ENCODE peak calls at places on chromosomes 16 and 17, in four cellular contexts. S is OCI-LY7, R is hepatocyte, G is GM23338. U is an unnamed sample.

GRCh38 chr17:750431-751037 is 1.5 kb downstream of the GEMIN4 start:
- DNase-seq in S (no peak), R (no peak), G (no peak), U (peak; percentile 44)

GRCh38 chr17:71192039-71192555 is 928.7 kb upstream of the SOX9 start:
- DNase-seq in S (no peak), R (no peak), G (no peak), U (no peak)

GRCh38 chr16:69851491-69852240 is 89.5 kb downstream of the WWP2 start:
- DNase-seq in S (no peak), R (no peak), G (no peak), U (no peak)

GRCh38 chr16:23962001-23962400 is 126.2 kb downstream of the PRKCB start:
- DNase-seq in S (no peak), R (no peak), G (no peak), U (no peak)

GRCh38 chr17:3754458-3755334 is 31.0 kb downstream of the HASPIN start:
- DNase-seq in S (no peak), R (peak; percentile 96), G (peak; percentile 100), U (peak; percentile 93)

GRCh38 chr16:29899516-29900101 is at the start of gene SEZ6L2:
- DNase-seq in S (no peak), R (peak; percentile 95), G (peak; percentile 98), U (peak; percentile 89)

GRCh38 chr16:64196444-64196843 is 925.4 kb downstream of the CDH11 start:
- DNase-seq in S (no peak), R (no peak), G (no peak), U (no peak)

GRCh38 chr16:31052131-31052530 is 18.8 kb downstream of the STX4 start:
- DNase-seq in S (no peak), R (peak; percentile 74), G (no peak), U (peak; percentile 91)

GRCh38 chr16:72317378-72317777 is 145.4 kb upstream of the PMFBP1 start:
- DNase-seq in S (no peak), R (no peak), G (no peak), U (no peak)

GRCh38 chr16:87369117-87369775 is 14.3 kb downstream of the FBXO31 start:
- DNase-seq in S (no peak), R (no peak), G (no peak), U (no peak)

GRCh38 chr16:60091076-60091475 is 1357.0 kb upstream of the GOT2 start:
- DNase-seq in S (no peak), R (no peak), G (no peak), U (no peak)

GRCh38 chr16:65547799-65548446 is 426.1 kb upstream of the CDH11 start:
- DNase-seq in S (no peak), R (peak; percentile 26), G (peak; percentile 19), U (peak; percentile 72)

GRCh38 chr17:48498168-48498840 is 32.5 kb downstream of the HOXB1 start:
- DNase-seq in S (no peak), R (no peak), G (peak; percentile 35), U (peak; percentile 93)

GRCh38 chr17:17783121-17783824 is 53.5 kb downstream of the SREBF1 start:
- DNase-seq in S (peak; percentile 93), R (peak; percentile 62), G (peak; percentile 89), U (peak; percentile 57)

GRCh38 chr17:34308376-34308775 is 10.9 kb upstream of the CCL8 start:
- DNase-seq in S (no peak), R (no peak), G (no peak), U (no peak)

GRCh38 chr16:4212934-4213296 is 29.0 kb downstream of the SRL start:
- DNase-seq in S (no peak), R (peak; percentile 40), G (no peak), U (no peak)

GRCh38 chr16:17591655-17592405 is 121.1 kb upstream of the XYLT1 start:
- DNase-seq in S (no peak), R (no peak), G (no peak), U (no peak)

GRCh38 chr16:85552980-85553435 is 60.1 kb upstream of the GSE1 start:
- DNase-seq in S (no peak), R (no peak), G (peak; percentile 86), U (no peak)

GRCh38 chr17:5584383-5584951 is at the start of gene NLRP1:
- DNase-seq in S (peak; percentile 96), R (peak; percentile 28), G (peak; percentile 23), U (peak; percentile 86)

GRCh38 chr16:20765732-20766131 is 1.9 kb downstream of the ACSM3 start:
- DNase-seq in S (no peak), R (no peak), G (no peak), U (no peak)

GRCh38 chr17:82301916-82302497 is 15.4 kb downstream of the CD7 start:
- DNase-seq in S (no peak), R (no peak), G (no peak), U (no peak)

GRCh38 chr17:16585796-16586195 is 16.8 kb upstream of the ZNF287 start:
- DNase-seq in S (no peak), R (no peak), G (no peak), U (no peak)

GRCh38 chr16:83954577-83955016 is 1.6 kb downstream of the OSGIN1 start:
- DNase-seq in S (no peak), R (peak; percentile 85), G (peak; percentile 48), U (peak; percentile 53)

GRCh38 chr16:58022601-58023371 is 2.8 kb upstream of the MMP15 start:
- DNase-seq in S (no peak), R (peak; percentile 77), G (peak; percentile 29), U (peak; percentile 49)

GRCh38 chr16:89971495-89972243 is 23.1 kb downstream of the DEF8 start:
- DNase-seq in S (no peak), R (no peak), G (no peak), U (no peak)

GRCh38 chr16:89973654-89974335 is 25.2 kb downstream of the DEF8 start:
- DNase-seq in S (no peak), R (peak; percentile 35), G (no peak), U (no peak)

GRCh38 chr16:89972244-89973234 is 24.0 kb downstream of the DEF8 start:
- DNase-seq in S (peak; percentile 95), R (peak; percentile 98), G (peak; percentile 92), U (peak; percentile 87)

GRCh38 chr16:89974860-89975259 is 26.3 kb downstream of the DEF8 start:
- DNase-seq in S (no peak), R (no peak), G (no peak), U (no peak)

DNA sequence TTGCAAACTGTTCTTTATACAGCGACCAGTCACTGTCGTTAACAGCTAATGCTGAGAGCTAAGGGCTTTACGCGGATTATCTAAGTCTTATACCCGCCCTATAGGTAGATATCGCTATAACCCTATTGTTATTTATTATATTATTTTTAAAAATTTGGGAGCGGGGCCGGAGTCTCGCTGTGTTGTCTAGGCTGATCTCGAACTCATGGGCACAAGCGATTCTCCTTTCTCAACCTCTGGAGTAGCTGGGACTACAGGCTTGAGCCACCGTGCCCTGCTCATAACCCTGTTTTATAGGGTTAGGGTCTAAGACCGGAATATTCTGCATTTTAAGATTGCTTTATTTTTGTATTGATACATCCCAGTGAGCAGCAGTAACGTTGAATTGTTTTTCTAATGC is 24.7 kb downstream of the DEF8 start:
- DNase-seq in S (no peak), R (no peak), G (no peak), U (no peak)
- H3K9me2 ChIP-seq in S (no peaks in the 10 kb centered on the region), R (no peaks in the 10 kb centered on the region), G (no peaks in the 10 kb centered on the region), U (no peaks in the 10 kb centered on the region)

DNA sequence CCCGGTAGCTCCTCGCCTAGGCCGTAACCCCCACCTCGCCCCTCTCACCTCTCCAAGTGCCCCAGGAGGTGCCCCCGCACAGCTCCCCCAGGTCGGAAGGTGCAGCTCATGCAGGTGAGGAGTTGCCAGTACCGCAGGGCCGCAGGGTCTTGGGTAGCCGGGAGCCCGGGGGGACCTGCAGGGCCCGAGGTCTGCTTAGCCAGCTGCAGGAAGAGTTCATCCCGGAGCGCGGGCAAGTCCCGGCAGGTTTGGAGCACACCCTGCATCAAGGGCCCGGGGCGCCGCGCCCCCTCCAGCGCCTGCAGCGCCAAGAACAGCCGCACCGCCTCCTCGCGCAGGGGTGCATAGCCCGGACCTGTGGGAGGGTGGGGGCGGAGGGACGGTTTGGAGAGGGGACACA is 4.8 kb downstream of the PLEKHH3 start:
- DNase-seq in S (no peak), R (no peak), G (peak; percentile 63), U (no peak)
- H3K9me2 ChIP-seq in S (no peaks in the 10 kb centered on the region), R (no peaks in the 10 kb centered on the region), G (no peaks in the 10 kb centered on the region), U (no peaks in the 10 kb centered on the region)

GRCh38 chr16:19713697-19714096 is 4.3 kb downstream of the KNOP1 start:
- DNase-seq in S (no peak), R (no peak), G (no peak), U (no peak)
- H3K9me2 ChIP-seq in S (no peaks in the 10 kb centered on the region), R (no peaks in the 10 kb centered on the region), G (no peaks in the 10 kb centered on the region), U (no peaks in the 10 kb centered on the region)

GRCh38 chr17:55742272-55743102 is 8.4 kb upstream of the PCTP start:
- DNase-seq in S (peak; percentile 44), R (no peak), G (no peak), U (no peak)
- H3K9me2 ChIP-seq in S (no peaks in the 10 kb centered on the region), R (no peaks in the 10 kb centered on the region), G (no peaks in the 10 kb centered on the region), U (no peaks in the 10 kb centered on the region)

DNA sequence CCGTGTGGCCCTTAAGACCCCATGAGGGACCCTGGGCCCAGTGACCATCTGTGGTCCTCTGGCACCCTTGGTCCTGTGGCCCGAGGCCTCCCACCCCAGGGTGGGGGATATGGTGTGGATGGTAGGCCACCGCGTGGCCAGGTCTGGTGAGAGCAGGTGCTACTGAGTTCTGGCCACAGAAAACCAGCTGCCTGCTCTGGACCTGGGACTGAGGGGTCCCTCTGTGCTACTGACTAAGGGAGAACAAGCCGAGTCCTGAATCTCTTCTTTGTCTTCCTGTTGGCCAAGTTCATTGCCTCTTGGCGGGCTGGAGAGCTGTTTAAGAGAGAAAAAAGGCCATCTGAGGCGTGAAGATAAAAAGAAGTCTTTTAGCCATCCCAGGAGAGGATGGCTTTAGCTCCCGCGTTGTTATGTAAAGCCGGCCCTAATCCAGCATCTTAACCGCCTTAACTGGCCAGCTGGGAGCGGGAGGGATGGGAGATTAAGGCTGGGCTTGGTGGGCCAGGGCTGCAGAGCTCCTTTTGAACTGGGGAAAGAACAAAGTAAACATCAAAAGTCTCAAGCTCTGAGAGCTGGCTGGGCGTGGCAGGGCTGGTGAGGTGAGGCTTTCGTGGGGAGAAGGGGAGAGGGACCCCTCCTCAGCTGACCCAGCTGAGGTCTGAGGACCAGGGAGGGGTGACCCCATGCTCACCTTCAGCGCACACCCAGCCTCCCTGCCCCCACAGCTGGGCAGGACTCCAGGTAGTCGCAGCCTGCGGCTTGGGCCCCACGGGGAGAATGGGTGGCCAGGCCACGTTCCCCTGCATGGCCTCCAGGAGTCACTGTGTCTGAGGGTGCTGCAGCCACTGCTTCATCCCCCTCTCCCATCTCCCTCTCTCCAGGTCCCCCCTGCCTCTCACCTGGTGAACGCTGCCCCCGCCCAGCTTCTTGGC is 62.4 kb downstream of the NKD1 start:
- DNase-seq in S (no peak), R (peak; percentile 51), G (peak; percentile 64), U (no peak)
- H3K9me2 ChIP-seq in S (no peaks in the 10 kb centered on the region), R (no peaks in the 10 kb centered on the region), G (no peaks in the 10 kb centered on the region), U (no peaks in the 10 kb centered on the region)

DNA sequence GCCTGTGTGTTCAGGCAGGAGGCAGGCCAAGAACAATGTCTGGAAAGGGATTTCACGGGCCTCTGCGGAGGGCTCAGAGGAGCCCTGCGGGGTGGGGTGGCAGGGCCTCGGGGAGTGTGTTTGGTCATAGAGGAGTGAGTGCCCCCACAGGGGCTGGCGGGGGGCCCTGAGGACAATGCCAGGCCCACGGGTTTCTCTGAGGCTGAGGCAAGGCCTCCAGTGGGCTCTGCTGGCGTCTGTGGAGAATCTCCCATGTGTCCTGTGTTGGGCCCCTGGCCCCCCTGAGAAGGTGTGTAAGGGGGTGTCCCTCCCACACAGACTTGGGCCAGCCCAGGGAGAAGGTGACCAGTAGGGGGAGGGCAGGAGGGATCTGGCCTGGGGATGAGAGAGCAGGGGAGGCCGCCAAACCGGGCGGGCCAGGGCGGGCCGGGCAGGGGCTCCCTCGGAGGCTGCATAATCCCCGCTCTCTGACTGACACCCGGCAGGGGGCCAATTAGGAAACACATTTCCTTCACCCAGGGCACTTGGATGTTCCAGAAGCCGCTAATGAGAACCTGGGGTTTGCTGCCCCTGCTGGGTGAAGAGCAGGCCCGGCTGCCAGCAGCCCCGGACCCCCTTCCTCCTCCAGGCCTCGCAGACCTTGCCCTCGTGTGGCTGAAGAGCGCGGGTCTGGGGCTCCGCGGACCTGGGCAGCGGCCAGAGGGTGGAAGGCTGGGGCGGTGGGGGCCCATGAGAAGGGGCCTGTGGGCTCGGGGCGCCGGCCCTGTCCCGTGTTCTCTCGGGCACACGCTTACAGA is 204.2 kb downstream of the NTN1 start:
- DNase-seq in S (no peak), R (no peak), G (peak; percentile 49), U (no peak)
- H3K9me2 ChIP-seq in S (no peaks in the 10 kb centered on the region), R (no peaks in the 10 kb centered on the region), G (no peaks in the 10 kb centered on the region), U (no peaks in the 10 kb centered on the region)

U was measured in PC-3.